ENCODE peak calls at places on chromosomes 5 and 9, in five cellular contexts. G is pancreas; W is stimulated activated CD8-positive, alpha-beta memory T cell treated with anti-CD3 and anti-CD28 coated beads, Interleukin-4, amount 100 ng/mL, for 4 hours; S is activated T-helper 1 cell treated with Interleukin-2 at 50 U/mL for 16 hours; D is left cardiac atrium. I is an unnamed sample.

GRCh38 chr5:134070979-134071849 is 43.3 kb upstream of the TCF7 start:
- DNase-seq in G (peak), W (no peak), D (no peak), S (no peak), I (no peak)

GRCh38 chr5:93513298-93513697 is 67.7 kb downstream of the NR2F1-AS1 start:
- DNase-seq in G (no peak), S (no peak), D (no peak), W (no peak), I (no peak)

GRCh38 chr5:54792611-54793404 is 192.6 kb downstream of the ESM1 start:
- DNase-seq in S (no peak), D (no peak), G (no peak), W (no peak), I (no peak)

GRCh38 chr5:176573564-176574296 is 24.6 kb downstream of the CDHR2 start:
- DNase-seq in W (peak), S (peak), G (peak), D (peak), I (peak)

GRCh38 chr5:75337366-75338021 is 474 bp downstream of the HMGCR start:
- DNase-seq in S (peak), W (no peak), D (no peak), G (peak), I (peak)

GRCh38 chr5:123582570-123583293 is 70.8 kb downstream of the CSNK1G3 start:
- DNase-seq in S (no peak), W (no peak), D (no peak), G (no peak), I (no peak)

GRCh38 chr9:89635816-89636215 is 31.0 kb downstream of the GADD45G start:
- DNase-seq in S (no peak), G (no peak), D (no peak), W (no peak), I (no peak)

GRCh38 chr9:134031071-134031470 is 5.8 kb downstream of the BRD3OS start:
- DNase-seq in G (no peak), W (no peak), D (no peak), S (no peak), I (no peak)

GRCh38 chr5:116157902-116158301 is 73.1 kb downstream of the COMMD10 start:
- DNase-seq in D (no peak), S (no peak), W (no peak), G (no peak), I (no peak)

GRCh38 chr9:134670042-134670525 is 28.5 kb downstream of the COL5A1 start:
- DNase-seq in G (no peak), W (no peak), S (no peak), D (no peak), I (no peak)

GRCh38 chr9:91199739-91200497 is 161.8 kb downstream of the AUH start:
- DNase-seq in D (no peak), W (no peak), G (no peak), S (no peak), I (no peak)